ENCODE peak calls at places on chromosomes 12 and 14, in nine cellular contexts. W, H, I, T, X, D, M, N and L are unnamed samples.

GRCh38 chr12:51922762-51923505 is 15.6 kb downstream of the ACVRL1 start:
- DNase-seq in W (no peak), H (peak), I (peak), T (no peak), X (no peak), D (no peak), M (no peak), N (no peak), L (no peak)

GRCh38 chr14:33210304-33210703 is 271.6 kb downstream of the NPAS3 start:
- DNase-seq in W (no peak), H (peak), I (no peak), T (no peak), X (no peak), D (peak), M (no peak), N (peak), L (no peak)

GRCh38 chr12:89421093-89421835 is 69.0 kb upstream of the DUSP6 start:
- DNase-seq in W (no peak), H (no peak), I (no peak), T (no peak), X (no peak), D (no peak), M (no peak), N (no peak), L (no peak)

GRCh38 chr12:33438890-33439586 is 581 bp downstream of the SYT10 start:
- DNase-seq in W (no peak), H (peak), I (no peak), T (no peak), X (no peak), D (no peak), M (no peak), N (peak), L (peak)

GRCh38 chr12:46391630-46392029 is 19.1 kb upstream of the SLC38A2 start:
- DNase-seq in W (peak), H (peak), I (no peak), T (no peak), X (no peak), D (no peak), M (no peak), N (no peak), L (no peak)

GRCh38 chr12:100404769-100405407 is 48.0 kb downstream of the SLC17A8 start:
- DNase-seq in W (no peak), H (peak), I (no peak), T (peak), X (no peak), D (peak), M (no peak), N (peak), L (no peak)

GRCh38 chr12:65925626-65926025 is 101.3 kb downstream of the HMGA2 start:
- DNase-seq in W (no peak), H (no peak), I (no peak), T (no peak), X (no peak), D (no peak), M (no peak), N (no peak), L (no peak)

GRCh38 chr14:101068293-101068957 is 164.9 kb upstream of the RTL1 start:
- DNase-seq in W (peak), H (no peak), I (peak), T (no peak), X (peak), D (peak), M (no peak), N (no peak), L (no peak)

GRCh38 chr12:121203482-121203881 is 6.4 kb upstream of the P2RX4 start:
- DNase-seq in W (no peak), H (no peak), I (no peak), T (no peak), X (no peak), D (no peak), M (no peak), N (no peak), L (no peak)

GRCh38 chr14:19800282-19801117 is 3.1 kb upstream of the OR4N2 start:
- DNase-seq in W (no peak), H (no peak), I (no peak), T (no peak), X (no peak), D (peak), M (peak), N (no peak), L (peak)

GRCh38 chr12:9868271-9868815 is 811 bp downstream of the CLEC2B start:
- DNase-seq in W (no peak), H (peak), I (no peak), T (no peak), X (no peak), D (no peak), M (no peak), N (no peak), L (no peak)

GRCh38 chr12:102631274-102631673 is 150.9 kb upstream of the IGF1 start:
- DNase-seq in W (no peak), H (peak), I (no peak), T (no peak), X (no peak), D (no peak), M (no peak), N (peak), L (no peak)

GRCh38 chr12:121697093-121697698 is 15.4 kb upstream of the TMEM120B start:
- DNase-seq in W (no peak), H (peak), I (no peak), T (peak), X (no peak), D (no peak), M (peak), N (peak), L (no peak)

GRCh38 chr12:130761537-130762318 is 45.6 kb upstream of the RIMBP2 start:
- DNase-seq in W (no peak), H (peak), I (no peak), T (no peak), X (no peak), D (peak), M (peak), N (peak), L (no peak)